ENCODE peak calls at places on chromosomes 7 and 10, in five cellular contexts. F is body of pancreas, W is heart left ventricle, Z is uterus, A is hepatocyte. G is an unnamed sample.

GRCh38 chr7:109986701-109987100 is 1104.2 kb upstream of the LRRN3 start:
- DNase-seq in F (no peak), W (no peak), Z (no peak), A (no peak), G (no peak)

GRCh38 chr7:12475362-12476063 is 71.8 kb upstream of the VWDE start:
- DNase-seq in F (no peak), W (no peak), Z (no peak), A (peak), G (no peak)

GRCh38 chr7:4103352-4104091 is 578.6 kb upstream of the FOXK1 start:
- DNase-seq in F (no peak), W (no peak), Z (no peak), A (no peak), G (no peak)

GRCh38 chr7:45920543-45921380 is at the start of gene IGFBP3:
- DNase-seq in F (peak), W (peak), Z (peak), A (peak), G (no peak)

GRCh38 chr10:54342058-54342457 is 459.0 kb downstream of the PCDH15 start:
- DNase-seq in F (no peak), W (no peak), Z (no peak), A (no peak), G (no peak)

GRCh38 chr10:90136731-90137316 is 435.4 kb downstream of the KIF20B start:
- DNase-seq in F (no peak), W (no peak), Z (no peak), A (no peak), G (no peak)

GRCh38 chr7:44050121-44050914 is 5.8 kb downstream of the DBNL start:
- DNase-seq in F (no peak), W (no peak), Z (no peak), A (no peak), G (no peak)

GRCh38 chr7:30226593-30227268 is 57.7 kb upstream of the ZNRF2 start:
- DNase-seq in F (peak), W (no peak), Z (no peak), A (peak), G (no peak)

GRCh38 chr7:108291791-108292440 is 161.8 kb upstream of the LAMB4 start:
- DNase-seq in F (no peak), W (no peak), Z (no peak), A (no peak), G (no peak)

GRCh38 chr10:50627896-50628295 is 4.1 kb upstream of the SGMS1 start:
- DNase-seq in F (no peak), W (no peak), Z (no peak), A (no peak), G (no peak)

GRCh38 chr7:79352323-79352722 is 101.1 kb downstream of the MAGI2 start:
- DNase-seq in F (no peak), W (no peak), Z (no peak), A (no peak), G (no peak)

GRCh38 chr10:80539421-80539999 is 1.8 kb downstream of the SH2D4B start:
- DNase-seq in F (no peak), W (no peak), Z (no peak), A (no peak), G (no peak)

GRCh38 chr10:5284311-5285057 is 80.3 kb upstream of the UCN3 start:
- DNase-seq in F (peak), W (no peak), Z (no peak), A (no peak), G (no peak)

GRCh38 chr7:136336932-136337331 is 359.8 kb upstream of the MTPN start:
- DNase-seq in F (no peak), W (no peak), Z (no peak), A (no peak), G (no peak)

GRCh38 chr7:93219877-93220276 is 6.4 kb downstream of the HEPACAM2 start:
- DNase-seq in F (no peak), W (no peak), Z (no peak), A (no peak), G (no peak)

GRCh38 chr10:22435650-22436049 is 90.4 kb downstream of the SPAG6 start:
- DNase-seq in F (no peak), W (no peak), Z (no peak), A (no peak), G (no peak)

GRCh38 chr10:99777918-99778716 is 4.3 kb upstream of the ABCC2 start:
- DNase-seq in F (no peak), W (no peak), Z (no peak), A (peak), G (no peak)

GRCh38 chr7:68478326-68478725 is 1119.9 kb upstream of the AUTS2 start:
- DNase-seq in F (no peak), W (no peak), Z (no peak), A (no peak), G (no peak)

GRCh38 chr7:68482800-68483199 is 1115.5 kb upstream of the AUTS2 start:
- DNase-seq in F (no peak), W (no peak), Z (no peak), A (no peak), G (no peak)

GRCh38 chr7:68472688-68473087 is 1125.6 kb upstream of the AUTS2 start:
- DNase-seq in F (no peak), W (no peak), Z (no peak), A (no peak), G (no peak)

GRCh38 chr7:68476966-68477365 is 1121.3 kb upstream of the AUTS2 start:
- DNase-seq in F (no peak), W (no peak), Z (no peak), A (no peak), G (no peak)
- H3K27ac ChIP-seq in F (no peak), W (no peak), Z (no peak), A (no peak), G (no peak)

DNA sequence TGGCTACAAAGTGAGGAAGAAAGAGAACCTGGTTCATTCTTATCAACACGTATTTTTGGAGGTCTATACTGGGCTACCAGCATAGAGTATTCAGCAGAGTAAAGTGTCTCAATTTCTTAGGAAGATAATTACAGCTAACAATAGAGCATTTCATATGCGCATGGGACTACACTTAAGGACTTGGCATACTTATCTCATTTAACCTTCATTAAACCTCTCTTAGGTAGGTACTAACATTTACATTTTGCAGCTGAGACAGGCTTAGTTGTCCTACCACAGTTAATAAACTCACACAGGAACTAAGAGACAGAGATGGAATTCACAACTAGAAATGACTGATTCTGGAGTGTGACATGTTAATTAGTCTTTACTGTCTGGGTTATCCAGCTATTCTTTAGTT is 66.6 kb downstream of the NRBF2 start:
- DNase-seq in F (no peak), W (no peak), Z (no peak), A (no peak), G (no peak)
- H3K27ac ChIP-seq in F (no peak), W (no peak), Z (no peak), A (no peak), G (no peak)

DNA sequence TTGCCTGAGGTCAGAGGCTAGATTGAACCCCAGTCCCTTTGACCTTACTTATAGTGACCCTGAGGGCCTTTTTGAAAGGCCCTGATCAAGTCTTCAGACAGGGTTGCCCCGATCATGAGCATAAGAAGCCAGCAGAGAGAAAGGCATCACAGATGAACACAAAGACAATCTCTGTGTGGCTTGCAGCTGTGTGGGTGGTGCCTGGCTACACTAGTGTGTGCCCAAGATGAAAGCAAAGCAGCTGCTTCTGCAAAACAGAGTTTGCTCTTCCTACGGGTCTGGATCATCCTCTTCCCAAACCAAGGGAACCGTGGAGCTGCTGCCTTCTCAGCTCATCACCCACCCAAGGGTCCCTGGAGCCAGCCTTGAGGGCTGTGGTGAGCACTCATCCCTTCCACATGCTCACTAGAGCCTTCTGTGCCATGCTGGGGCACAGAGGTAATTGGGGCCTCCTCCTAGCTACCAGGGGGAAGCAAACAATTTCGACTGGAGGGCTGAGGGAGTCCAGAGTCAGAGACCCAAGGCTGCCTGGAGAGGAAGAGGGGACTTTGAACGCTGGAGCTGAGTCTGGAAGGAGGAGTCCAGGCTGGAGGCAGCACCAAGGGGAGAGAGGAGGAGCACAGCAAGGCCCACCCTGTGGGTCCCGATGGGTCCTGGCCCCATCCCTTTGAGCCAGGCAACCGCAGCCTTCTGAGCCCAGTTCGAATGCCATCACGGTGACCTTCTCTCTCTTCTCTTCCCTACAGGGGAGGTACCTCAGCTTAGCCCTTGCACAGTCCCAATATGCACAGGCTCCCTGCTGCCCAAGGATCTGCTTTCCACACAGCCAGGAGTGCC is 42.3 kb downstream of the ANTXRL start:
- DNase-seq in F (no peak), W (no peak), Z (no peak), A (no peak), G (no peak)
- H3K27ac ChIP-seq in F (no peak), W (no peak), Z (no peak), A (no peak), G (no peak)

DNA sequence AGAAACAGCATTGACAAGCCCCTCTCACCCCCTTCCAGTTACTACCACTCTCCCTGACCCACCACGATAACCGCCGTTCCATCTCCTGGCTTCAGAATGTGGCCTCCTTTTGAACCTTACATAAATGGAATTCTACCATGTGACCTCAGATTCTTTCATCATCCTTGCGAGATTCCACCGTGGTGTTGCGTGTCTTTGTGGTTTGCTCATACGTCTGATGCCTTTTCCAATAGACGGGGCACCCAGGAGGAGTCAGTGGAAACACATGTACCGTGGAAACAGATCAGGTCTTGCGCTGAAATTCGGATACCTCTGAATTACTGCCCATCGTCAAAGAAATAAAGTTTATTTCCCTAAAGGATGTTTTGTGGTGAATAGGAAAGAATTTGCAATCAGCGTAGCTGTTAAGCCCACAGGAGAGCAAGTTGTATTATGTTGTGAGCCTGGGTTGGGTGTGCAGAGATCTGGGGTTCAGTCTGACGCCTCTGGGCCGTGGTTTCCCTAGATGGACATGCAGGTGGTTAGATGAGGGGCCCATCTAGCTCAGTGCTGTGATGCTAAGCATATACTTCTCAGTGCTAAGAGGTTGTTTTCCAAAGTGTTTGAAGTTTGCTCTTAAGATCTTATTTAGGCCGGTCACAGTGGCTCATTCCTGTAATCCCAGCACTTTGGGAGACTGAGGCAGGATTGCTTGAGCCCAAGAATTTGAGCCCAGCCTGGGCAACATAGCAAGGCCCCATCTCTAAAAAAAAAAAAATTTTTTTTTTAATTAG is 29.1 kb downstream of the GTF2IRD1 start:
- DNase-seq in F (no peak), W (no peak), Z (peak), A (peak), G (no peak)
- H3K27ac ChIP-seq in F (peak), W (peak), Z (peak), A (peak), G (no peak)

DNA sequence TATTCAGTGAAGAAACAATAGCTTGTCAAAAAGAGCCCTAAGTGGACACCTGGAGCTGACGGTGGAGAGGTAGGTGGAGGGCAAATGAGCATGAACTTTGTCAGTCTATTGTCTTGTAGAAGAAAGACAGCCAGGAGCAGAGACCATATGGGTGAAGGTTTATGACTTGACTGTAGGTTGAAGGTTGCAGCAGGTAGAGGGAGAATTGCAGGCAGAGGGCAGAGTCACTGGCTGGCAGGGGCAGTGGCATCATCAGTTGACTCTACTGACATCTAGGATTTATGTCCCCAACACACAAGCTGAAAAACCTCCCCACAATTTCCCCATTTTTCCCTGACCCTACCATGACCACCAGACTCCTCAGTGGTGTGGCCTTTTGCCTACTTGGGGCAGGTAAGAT is 243.6 kb upstream of the PRSS58 start:
- DNase-seq in F (no peak), W (no peak), Z (no peak), A (no peak), G (no peak)
- H3K27ac ChIP-seq in F (no peak), W (no peak), Z (no peak), A (no peak), G (no peak)

GRCh38 chr7:129828989-129829676 is 123.6 kb downstream of the UBE2H start:
- DNase-seq in F (no peak), W (no peak), Z (no peak), A (no peak), G (peak)
- H3K27ac ChIP-seq in F (peak), W (no peak), Z (no peak), A (peak), G (no peak)

GRCh38 chr7:505171-505570 is 14.5 kb downstream of the PDGFA start:
- DNase-seq in F (no peak), W (no peak), Z (no peak), A (no peak), G (no peak)
- H3K27ac ChIP-seq in F (peak), W (peak), Z (no peak), A (peak), G (no peak)

GRCh38 chr10:850093-850492 is 81.4 kb downstream of the LARP4B start:
- DNase-seq in F (no peak), W (no peak), Z (no peak), A (no peak), G (no peak)
- H3K27ac ChIP-seq in F (no peak), W (no peak), Z (no peak), A (no peak), G (no peak)

GRCh38 chr10:15690031-15690430 is 29.7 kb downstream of the ITGA8 start:
- DNase-seq in F (no peak), W (no peak), Z (no peak), A (no peak), G (no peak)
- H3K27ac ChIP-seq in F (no peak), W (no peak), Z (no peak), A (no peak), G (no peak)

G was measured in CD8-positive, alpha-beta T cell.